ENCODE peak calls at places on chromosomes 2 and 18, in eight cellular contexts. M is HFFc6, F is neural crest cell, K is brain microvascular endothelial cell, B is fibroblast of the aortic adventitia, A is astrocyte, W is lower leg skin, S is foreskin fibroblast. C is an unnamed sample.

GRCh38 chr2:216408426-216409315 is 3.6 kb upstream of the SMARCAL1 start:
- DNase-seq in M (no peak), F (no peak), K (no peak), B (no peak), A (no peak), W (no peak), S (no peak), C (no peak)

GRCh38 chr2:187842978-187843847 is 289.0 kb upstream of the TFPI start:
- DNase-seq in M (peak), F (peak), K (peak), B (peak), A (peak), W (no peak), S (peak), C (peak)

GRCh38 chr18:50726960-50727589 is 92.7 kb downstream of the MRO start:
- DNase-seq in M (no peak), F (no peak), K (no peak), B (no peak), A (no peak), W (no peak), S (no peak), C (no peak)

GRCh38 chr2:126715111-126715510 is 59.2 kb downstream of the GYPC start:
- DNase-seq in M (no peak), F (no peak), K (no peak), B (no peak), A (no peak), W (peak), S (no peak), C (no peak)

GRCh38 chr18:939167-939566 is 34.5 kb downstream of the ADCYAP1 start:
- DNase-seq in M (no peak), F (no peak), K (no peak), B (no peak), A (peak), W (no peak), S (no peak), C (no peak)

GRCh38 chr2:169468841-169469240 is 10.5 kb upstream of the BBS5 start:
- DNase-seq in M (no peak), F (no peak), K (no peak), B (no peak), A (no peak), W (no peak), S (no peak), C (no peak)

GRCh38 chr18:21735452-21736015 is 5.1 kb upstream of the MIB1 start:
- DNase-seq in M (peak), F (peak), K (peak), B (peak), A (no peak), W (peak), S (peak), C (no peak)

GRCh38 chr18:54192900-54193299 is 31.6 kb downstream of the MBD2 start:
- DNase-seq in M (no peak), F (no peak), K (no peak), B (no peak), A (no peak), W (no peak), S (no peak), C (no peak)

GRCh38 chr2:11444737-11445136 is 21.2 kb downstream of the E2F6 start:
- DNase-seq in M (no peak), F (no peak), K (no peak), B (no peak), A (no peak), W (no peak), S (no peak), C (no peak)

GRCh38 chr18:12092398-12093229 is 1.0 kb upstream of the ANKRD62 start:
- DNase-seq in M (no peak), F (no peak), K (no peak), B (no peak), A (no peak), W (no peak), S (no peak), C (no peak)

DNA sequence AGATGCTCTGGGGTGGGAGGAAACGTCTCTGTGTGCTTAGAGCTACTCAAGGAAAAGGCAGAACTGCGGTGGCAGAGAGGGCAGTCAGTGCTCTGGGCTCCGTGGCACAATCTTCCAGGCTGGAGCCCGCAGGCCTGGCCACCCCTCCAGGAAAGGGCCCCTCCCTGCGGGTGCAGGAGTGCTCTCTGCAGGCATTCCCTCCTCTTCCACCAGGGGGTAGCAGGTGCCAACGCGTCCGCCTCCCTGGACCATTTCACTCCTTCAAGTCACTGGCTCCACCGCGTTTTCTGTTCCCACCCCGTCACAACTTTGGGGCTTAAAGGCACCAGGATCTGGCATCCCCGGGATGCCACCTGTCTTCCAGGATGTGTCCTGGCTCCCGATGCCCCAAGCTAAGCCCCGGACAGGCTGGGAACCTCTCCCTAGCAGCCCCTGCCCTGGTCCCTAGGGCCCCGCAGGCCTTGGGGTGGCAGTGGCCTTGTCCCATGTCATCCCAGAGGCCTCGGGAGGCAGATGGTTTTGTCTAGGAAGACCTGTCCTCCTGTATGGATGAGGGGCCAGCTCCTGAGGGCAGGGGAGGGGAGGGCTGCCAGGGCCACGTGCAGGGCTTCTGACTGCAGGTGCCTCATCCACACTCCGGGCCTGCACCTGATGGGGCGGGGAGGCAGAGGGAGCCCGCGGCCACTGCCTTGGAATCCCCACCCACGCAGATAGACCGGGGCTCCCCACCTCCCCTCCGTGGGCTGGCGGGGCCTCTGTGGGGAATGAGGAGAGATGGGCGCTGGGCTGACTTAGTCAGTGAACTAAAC is 26.4 kb downstream of the KCNIP3 start:
- DNase-seq in M (no peak), F (no peak), K (peak), B (no peak), A (no peak), W (no peak), S (no peak), C (no peak)
- TF ChIP-seq CTCF in M (peak), F (peak), K (peak), B (peak), A (no peak), W (no peak), S (peak), C (peak)

GRCh38 chr2:144894612-144895300 is 374.8 kb upstream of the ZEB2 start:
- DNase-seq in M (no peak), F (no peak), K (no peak), B (no peak), A (no peak), W (no peak), S (no peak), C (no peak)

GRCh38 chr2:144886847-144887246 is 366.9 kb upstream of the ZEB2 start:
- DNase-seq in M (no peak), F (no peak), K (no peak), B (peak), A (peak), W (no peak), S (no peak), C (no peak)

GRCh38 chr2:144889348-144889747 is 369.4 kb upstream of the ZEB2 start:
- DNase-seq in M (no peak), F (no peak), K (no peak), B (no peak), A (no peak), W (no peak), S (no peak), C (no peak)

DNA sequence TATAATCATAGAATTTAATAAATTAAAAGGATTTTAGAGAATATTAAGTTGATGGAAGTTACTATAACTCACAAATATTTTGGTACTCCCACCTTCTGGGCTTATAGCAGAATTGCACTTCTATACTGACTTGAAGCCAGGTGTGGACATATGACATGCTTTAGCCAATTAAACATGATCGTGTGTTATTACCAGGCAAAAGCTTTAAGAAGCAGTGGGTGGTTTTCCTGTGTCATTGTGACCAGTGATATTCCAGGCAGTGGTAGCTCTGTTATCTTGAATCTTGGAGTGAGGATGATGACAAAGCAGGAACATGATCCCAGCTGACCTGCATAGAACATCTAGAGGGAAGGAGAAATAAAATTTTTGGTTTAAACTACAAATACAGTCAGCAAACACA is 370.9 kb upstream of the ZEB2 start:
- DNase-seq in M (peak), F (no peak), K (peak), B (peak), A (peak), W (no peak), S (peak), C (no peak)
- TF ChIP-seq CTCF in M (peak), F (peak), K (peak), B (peak), A (no peak), W (no peak), S (peak), C (peak)

GRCh38 chr18:14974576-14974975 is 226.6 kb downstream of the ANKRD30B start:
- DNase-seq in M (no peak), F (no peak), K (no peak), B (peak), A (no peak), W (peak), S (no peak), C (no peak)

GRCh38 chr18:14978962-14979535 is 231.1 kb downstream of the ANKRD30B start:
- DNase-seq in M (no peak), F (no peak), K (no peak), B (peak), A (no peak), W (peak), S (no peak), C (no peak)

GRCh38 chr18:14975431-14975830 is 227.5 kb downstream of the ANKRD30B start:
- DNase-seq in M (no peak), F (no peak), K (no peak), B (no peak), A (no peak), W (peak), S (no peak), C (no peak)

GRCh38 chr18:14978191-14978590 is 230.2 kb downstream of the ANKRD30B start:
- DNase-seq in M (no peak), F (no peak), K (no peak), B (no peak), A (no peak), W (peak), S (no peak), C (no peak)

DNA sequence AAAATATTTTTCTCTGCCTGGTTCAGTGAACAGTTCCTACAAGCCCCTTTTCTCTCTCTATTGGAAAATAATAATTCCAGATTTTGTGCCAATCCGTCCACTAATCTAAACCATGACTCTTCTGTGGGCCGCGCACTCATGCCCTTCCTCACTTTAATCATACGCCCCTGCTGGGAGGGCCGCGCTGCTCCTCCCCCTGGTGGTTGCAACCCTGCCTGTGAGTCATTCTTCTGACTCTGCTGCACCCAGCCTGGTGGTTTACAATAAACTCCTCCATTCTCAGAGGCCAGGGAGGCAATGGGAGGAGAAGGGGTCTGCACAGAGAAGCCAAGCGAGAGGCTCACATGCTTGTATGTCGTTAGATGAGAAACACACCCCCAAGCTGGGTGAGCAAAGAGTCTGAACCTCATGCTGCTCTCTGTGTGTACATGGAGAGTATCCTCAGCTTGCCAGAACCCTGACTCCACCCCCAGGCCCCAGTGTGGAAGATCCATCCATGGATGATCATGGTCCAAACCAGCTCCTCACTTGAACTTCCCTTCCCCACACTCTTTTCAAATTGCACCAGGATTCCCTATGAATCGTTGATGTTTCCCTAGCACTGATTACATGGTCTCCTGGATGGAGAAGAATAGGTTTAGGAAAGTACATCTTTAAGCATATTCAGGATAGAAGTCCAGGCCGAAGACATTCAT is 228.9 kb downstream of the ANKRD30B start:
- DNase-seq in M (no peak), F (no peak), K (no peak), B (peak), A (no peak), W (peak), S (no peak), C (no peak)
- TF ChIP-seq CTCF in M (no peak), F (no peak), K (peak), B (peak), A (no peak), W (no peak), S (no peak), C (no peak)

DNA sequence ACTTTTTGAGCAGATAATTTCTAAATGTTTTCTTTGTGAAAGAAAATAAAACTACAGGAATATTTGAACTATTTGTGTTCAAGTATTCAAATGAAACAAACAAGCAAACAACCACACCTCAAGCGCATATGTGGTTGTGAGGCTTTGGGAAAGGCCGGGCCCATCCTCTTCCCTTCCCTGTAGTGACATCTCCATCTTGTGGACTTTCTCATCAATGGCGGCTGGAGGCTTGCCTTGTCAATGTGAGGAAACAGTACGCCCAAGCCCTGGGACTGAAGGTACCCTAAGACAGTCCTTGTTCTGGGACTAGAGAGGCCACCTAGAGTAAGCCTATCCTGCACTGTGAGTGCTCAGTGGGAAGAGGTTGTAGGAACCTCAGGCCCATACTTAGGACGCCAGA is 166.8 kb downstream of the TPGS2 start:
- DNase-seq in M (peak), F (no peak), K (no peak), B (peak), A (no peak), W (no peak), S (no peak), C (no peak)
- TF ChIP-seq CTCF in M (peak), F (peak), K (peak), B (peak), A (no peak), W (no peak), S (peak), C (peak)

GRCh38 chr18:31614044-31614443 is 22.4 kb downstream of the TTR start:
- DNase-seq in M (no peak), F (no peak), K (no peak), B (no peak), A (no peak), W (no peak), S (no peak), C (no peak)

GRCh38 chr18:31612124-31612523 is 20.4 kb downstream of the TTR start:
- DNase-seq in M (no peak), F (no peak), K (no peak), B (no peak), A (peak), W (no peak), S (no peak), C (no peak)

GRCh38 chr18:31609886-31610646 is 18.4 kb downstream of the TTR start:
- DNase-seq in M (no peak), F (no peak), K (no peak), B (no peak), A (no peak), W (no peak), S (no peak), C (no peak)

GRCh38 chr18:31611511-31611910 is 19.8 kb downstream of the TTR start:
- DNase-seq in M (no peak), F (no peak), K (no peak), B (no peak), A (no peak), W (no peak), S (no peak), C (no peak)

GRCh38 chr18:31610841-31611240 is 19.2 kb downstream of the TTR start:
- DNase-seq in M (no peak), F (no peak), K (no peak), B (peak), A (no peak), W (no peak), S (no peak), C (no peak)
- TF ChIP-seq CTCF in M (no peak), F (peak), K (peak), B (peak), A (no peak), W (no peak), S (no peak), C (no peak)

C was measured in HFF-Myc.